ENCODE peak calls at places on chromosomes 7 and 10, in ten cellular contexts. One of them, this sample, is unnamed.

GRCh38 chr7:154832557-154833138 is 170.3 kb downstream of the PAXIP1 start:
- DNase-seq in Peyer's patch: no peak
- DNase-seq in Calu3: no peak
- DNase-seq in mesothelial cell of epicardium: no peak
- DNase-seq in AG04450: no peak
- DNase-seq in GM06990: no peak
- DNase-seq in fibroblast of lung: no peak
- DNase-seq in CD14-positive monocyte: no peak
- DNase-seq in GM13977: peak; percentile 35
- DNase-seq in fibroblast of mammary gland: no peak
- DNase-seq in this sample: no peak

GRCh38 chr10:97074256-97075145 is 111.3 kb downstream of the SLIT1 start:
- DNase-seq in mesothelial cell of epicardium: no peak
- DNase-seq in fibroblast of lung: no peak
- DNase-seq in GM06990: no peak
- DNase-seq in Calu3: no peak
- DNase-seq in Peyer's patch: no peak
- DNase-seq in fibroblast of mammary gland: no peak
- DNase-seq in CD14-positive monocyte: no peak
- DNase-seq in AG04450: no peak
- DNase-seq in GM13977: no peak
- DNase-seq in this sample: no peak

GRCh38 chr7:93948106-93948505 is 26.6 kb downstream of the GNG11 start:
- DNase-seq in fibroblast of lung: peak; percentile 26
- DNase-seq in CD14-positive monocyte: no peak
- DNase-seq in Calu3: no peak
- DNase-seq in Peyer's patch: no peak
- DNase-seq in fibroblast of mammary gland: peak; percentile 37
- DNase-seq in GM06990: no peak
- DNase-seq in GM13977: no peak
- DNase-seq in AG04450: no peak
- DNase-seq in mesothelial cell of epicardium: no peak
- DNase-seq in this sample: no peak

GRCh38 chr7:87091487-87092066 is 32.1 kb upstream of the ELAPOR2 start:
- DNase-seq in fibroblast of mammary gland: no peak
- DNase-seq in CD14-positive monocyte: no peak
- DNase-seq in fibroblast of lung: no peak
- DNase-seq in GM13977: no peak
- DNase-seq in AG04450: no peak
- DNase-seq in GM06990: no peak
- DNase-seq in Calu3: no peak
- DNase-seq in Peyer's patch: no peak
- DNase-seq in mesothelial cell of epicardium: no peak
- DNase-seq in this sample: no peak

GRCh38 chr7:81515009-81515408 is 254.8 kb downstream of the HGF start:
- DNase-seq in GM06990: no peak
- DNase-seq in Peyer's patch: no peak
- DNase-seq in Calu3: no peak
- DNase-seq in AG04450: no peak
- DNase-seq in fibroblast of mammary gland: peak; percentile 85
- DNase-seq in fibroblast of lung: peak; percentile 47
- DNase-seq in mesothelial cell of epicardium: no peak
- DNase-seq in GM13977: no peak
- DNase-seq in CD14-positive monocyte: no peak
- DNase-seq in this sample: no peak

GRCh38 chr7:123472751-123473150 is 61.6 kb downstream of the IQUB start:
- DNase-seq in fibroblast of lung: no peak
- DNase-seq in AG04450: no peak
- DNase-seq in fibroblast of mammary gland: no peak
- DNase-seq in GM06990: no peak
- DNase-seq in Peyer's patch: no peak
- DNase-seq in GM13977: no peak
- DNase-seq in CD14-positive monocyte: no peak
- DNase-seq in mesothelial cell of epicardium: no peak
- DNase-seq in Calu3: no peak
- DNase-seq in this sample: no peak

GRCh38 chr10:9596368-9596920 is 1421.2 kb upstream of the CELF2 start:
- DNase-seq in Calu3: no peak
- DNase-seq in AG04450: no peak
- DNase-seq in Peyer's patch: no peak
- DNase-seq in CD14-positive monocyte: no peak
- DNase-seq in fibroblast of lung: peak; percentile 76
- DNase-seq in GM13977: no peak
- DNase-seq in mesothelial cell of epicardium: no peak
- DNase-seq in fibroblast of mammary gland: peak; percentile 94
- DNase-seq in GM06990: no peak
- DNase-seq in this sample: no peak

GRCh38 chr7:159075563-159076238 is 69.0 kb downstream of the VIPR2 start:
- DNase-seq in GM06990: no peak
- DNase-seq in GM13977: no peak
- DNase-seq in Calu3: no peak
- DNase-seq in mesothelial cell of epicardium: no peak
- DNase-seq in AG04450: no peak
- DNase-seq in Peyer's patch: no peak
- DNase-seq in CD14-positive monocyte: no peak
- DNase-seq in fibroblast of mammary gland: no peak
- DNase-seq in fibroblast of lung: no peak
- DNase-seq in this sample: no peak

GRCh38 chr10:133439517-133440461 is 14.0 kb upstream of the SCART1 start:
- DNase-seq in CD14-positive monocyte: no peak
- DNase-seq in AG04450: no peak
- DNase-seq in GM13977: no peak
- DNase-seq in fibroblast of mammary gland: no peak
- DNase-seq in fibroblast of lung: no peak
- DNase-seq in GM06990: no peak
- DNase-seq in Peyer's patch: no peak
- DNase-seq in Calu3: no peak
- DNase-seq in mesothelial cell of epicardium: no peak
- DNase-seq in this sample: no peak

GRCh38 chr7:39624935-39625694 is 1.7 kb downstream of the RALA start:
- DNase-seq in mesothelial cell of epicardium: no peak
- DNase-seq in GM13977: no peak
- DNase-seq in fibroblast of lung: peak; percentile 89
- DNase-seq in Peyer's patch: no peak
- DNase-seq in CD14-positive monocyte: no peak
- DNase-seq in GM06990: no peak
- DNase-seq in AG04450: no peak
- DNase-seq in fibroblast of mammary gland: peak; percentile 72
- DNase-seq in Calu3: no peak
- DNase-seq in this sample: no peak

GRCh38 chr10:47361293-47361692 is 13.1 kb downstream of the RBP3 start:
- DNase-seq in fibroblast of lung: peak; percentile 39
- DNase-seq in mesothelial cell of epicardium: no peak
- DNase-seq in GM06990: no peak
- DNase-seq in GM13977: peak; percentile 58
- DNase-seq in Calu3: peak; percentile 63
- DNase-seq in AG04450: no peak
- DNase-seq in fibroblast of mammary gland: peak; percentile 35
- DNase-seq in CD14-positive monocyte: peak; percentile 47
- DNase-seq in Peyer's patch: no peak
- DNase-seq in this sample: peak; percentile 72

GRCh38 chr7:65251851-65252620 is 121.6 kb upstream of the ZNF92 start:
- DNase-seq in Peyer's patch: peak; percentile 22
- DNase-seq in mesothelial cell of epicardium: peak; percentile 67
- DNase-seq in Calu3: peak; percentile 58
- DNase-seq in fibroblast of mammary gland: peak; percentile 49
- DNase-seq in GM13977: no peak
- DNase-seq in GM06990: peak; percentile 36
- DNase-seq in AG04450: no peak
- DNase-seq in fibroblast of lung: peak; percentile 22
- DNase-seq in CD14-positive monocyte: no peak
- DNase-seq in this sample: peak; percentile 87

GRCh38 chr7:115357213-115357999 is 435.5 kb downstream of the MDFIC start:
- DNase-seq in Peyer's patch: no peak
- DNase-seq in fibroblast of lung: peak; percentile 87
- DNase-seq in GM13977: no peak
- DNase-seq in Calu3: no peak
- DNase-seq in GM06990: no peak
- DNase-seq in fibroblast of mammary gland: peak; percentile 98
- DNase-seq in AG04450: peak; percentile 79
- DNase-seq in mesothelial cell of epicardium: no peak
- DNase-seq in CD14-positive monocyte: no peak
- DNase-seq in this sample: no peak

GRCh38 chr7:100682228-100682741 is 8.7 kb downstream of the GNB2 start:
- DNase-seq in CD14-positive monocyte: no peak
- DNase-seq in Peyer's patch: no peak
- DNase-seq in GM06990: no peak
- DNase-seq in GM13977: peak; percentile 23
- DNase-seq in AG04450: no peak
- DNase-seq in Calu3: no peak
- DNase-seq in fibroblast of lung: no peak
- DNase-seq in fibroblast of mammary gland: peak; percentile 64
- DNase-seq in mesothelial cell of epicardium: no peak
- DNase-seq in this sample: no peak

GRCh38 chr10:55628260-55628701 is 732.8 kb downstream of the ZWINT start:
- DNase-seq in GM06990: no peak
- DNase-seq in fibroblast of mammary gland: no peak
- DNase-seq in AG04450: no peak
- DNase-seq in GM13977: no peak
- DNase-seq in Calu3: no peak
- DNase-seq in CD14-positive monocyte: no peak
- DNase-seq in mesothelial cell of epicardium: peak; percentile 64
- DNase-seq in Peyer's patch: no peak
- DNase-seq in fibroblast of lung: peak; percentile 12
- DNase-seq in this sample: peak; percentile 64

GRCh38 chr10:89352802-89353201 is 25.0 kb downstream of the IFIT3 start:
- DNase-seq in GM06990: no peak
- DNase-seq in Peyer's patch: no peak
- DNase-seq in AG04450: no peak
- DNase-seq in CD14-positive monocyte: no peak
- DNase-seq in Calu3: no peak
- DNase-seq in fibroblast of lung: no peak
- DNase-seq in GM13977: no peak
- DNase-seq in mesothelial cell of epicardium: no peak
- DNase-seq in fibroblast of mammary gland: no peak
- DNase-seq in this sample: no peak

DNA sequence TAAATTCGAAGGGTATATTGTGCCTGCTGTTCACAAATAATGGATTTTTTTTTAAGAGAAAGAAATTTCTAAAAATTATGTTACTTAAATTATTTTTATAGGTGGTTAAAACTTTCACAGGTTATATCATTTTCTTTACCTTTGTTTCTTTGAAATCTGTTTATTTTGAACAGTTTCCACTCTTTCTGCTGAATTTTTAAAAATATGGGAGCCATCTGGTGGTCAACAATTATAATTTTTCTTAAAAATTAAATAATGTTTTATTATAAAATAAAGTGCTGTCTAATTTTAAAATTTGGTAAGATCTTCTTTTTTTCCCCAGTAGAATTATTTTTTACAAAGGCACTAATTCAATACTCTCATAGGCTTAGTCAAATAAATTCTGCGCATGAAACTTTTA is 263.9 kb downstream of the ETV1 start:
- DNase-seq in mesothelial cell of epicardium: no peak
- DNase-seq in fibroblast of lung: peak; percentile 22
- DNase-seq in Calu3: no peak
- DNase-seq in GM06990: no peak
- DNase-seq in CD14-positive monocyte: no peak
- DNase-seq in Peyer's patch: no peak
- DNase-seq in GM13977: no peak
- DNase-seq in AG04450: no peak
- DNase-seq in fibroblast of mammary gland: peak; percentile 8
- DNase-seq in this sample: no peak
- TF ChIP-seq CTCF in mesothelial cell of epicardium: peak; percentile 55
- TF ChIP-seq CTCF in fibroblast of lung: no peak
- TF ChIP-seq CTCF in Calu3: peak; percentile 43
- TF ChIP-seq CTCF in GM06990: no peak
- TF ChIP-seq CTCF in CD14-positive monocyte: peak; percentile 10
- TF ChIP-seq CTCF in Peyer's patch: no peak
- TF ChIP-seq CTCF in GM13977: no peak
- TF ChIP-seq CTCF in AG04450: peak; percentile 10
- TF ChIP-seq CTCF in fibroblast of mammary gland: peak; percentile 22
- TF ChIP-seq CTCF in this sample: peak; percentile 12

GRCh38 chr10:103982639-103983038 is 15.7 kb downstream of the SLK start:
- DNase-seq in GM13977: no peak
- DNase-seq in Calu3: peak; percentile 21
- DNase-seq in fibroblast of lung: peak; percentile 25
- DNase-seq in AG04450: no peak
- DNase-seq in CD14-positive monocyte: no peak
- DNase-seq in GM06990: no peak
- DNase-seq in fibroblast of mammary gland: no peak
- DNase-seq in mesothelial cell of epicardium: no peak
- DNase-seq in Peyer's patch: no peak
- DNase-seq in this sample: peak; percentile 46
- TF ChIP-seq CTCF in GM13977: peak; percentile 46
- TF ChIP-seq CTCF in Calu3: no peak
- TF ChIP-seq CTCF in fibroblast of lung: no peak
- TF ChIP-seq CTCF in AG04450: peak; percentile 13
- TF ChIP-seq CTCF in CD14-positive monocyte: no peak
- TF ChIP-seq CTCF in GM06990: peak; percentile 47
- TF ChIP-seq CTCF in fibroblast of mammary gland: peak; percentile 30
- TF ChIP-seq CTCF in mesothelial cell of epicardium: no peak
- TF ChIP-seq CTCF in Peyer's patch: no peak
- TF ChIP-seq CTCF in this sample: peak; percentile 12

DNA sequence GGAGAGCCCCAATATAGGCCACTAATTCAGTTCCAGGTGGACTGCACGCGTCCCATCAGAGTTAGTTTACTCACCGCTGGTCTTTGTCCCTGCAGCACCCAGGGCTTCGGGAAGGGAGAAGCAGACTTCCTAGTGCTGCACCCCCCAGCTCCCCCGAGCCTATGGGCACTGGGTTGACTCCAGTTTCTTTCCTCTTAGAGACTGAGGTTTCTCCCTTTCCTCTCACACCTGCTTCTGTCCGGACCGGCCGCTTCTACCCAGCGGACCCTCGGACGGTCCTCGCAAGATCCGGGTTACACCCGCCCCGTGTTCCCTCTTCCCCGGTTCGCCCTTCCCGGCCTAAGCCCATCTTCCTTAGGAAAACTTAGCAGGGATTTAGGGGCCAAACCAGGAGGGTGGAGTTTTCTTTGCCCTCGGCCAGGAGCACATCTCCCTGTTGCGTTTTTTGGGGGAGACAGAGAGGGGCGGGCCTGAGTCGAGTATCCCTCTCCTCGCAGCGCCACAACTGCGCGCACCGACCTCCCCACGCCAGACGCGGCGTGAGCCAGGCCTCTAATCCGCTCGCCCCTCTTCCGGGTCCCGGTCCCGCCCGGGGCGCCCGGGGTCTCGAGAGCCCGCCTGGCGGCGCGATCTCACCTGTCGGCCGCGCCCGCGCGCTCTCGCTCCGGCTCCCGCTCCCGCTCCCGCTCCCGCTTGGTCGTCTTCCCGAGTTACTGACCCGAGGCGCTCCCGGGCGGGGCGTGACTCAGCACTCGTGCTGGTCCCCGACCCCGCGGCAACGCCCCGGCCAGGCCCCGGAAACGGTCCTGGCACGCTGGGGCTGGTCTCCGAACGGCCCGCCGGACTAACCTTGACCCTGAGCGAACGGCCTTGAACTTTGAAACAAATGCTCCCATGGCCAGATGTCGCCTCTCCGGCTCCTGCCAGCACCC is at the start of gene AIFM2:
- DNase-seq in CD14-positive monocyte: no peak
- DNase-seq in Peyer's patch: peak; percentile 35
- DNase-seq in mesothelial cell of epicardium: peak; percentile 68
- DNase-seq in fibroblast of mammary gland: peak; percentile 63
- DNase-seq in fibroblast of lung: peak; percentile 67
- DNase-seq in GM13977: peak; percentile 86
- DNase-seq in AG04450: no peak
- DNase-seq in Calu3: peak; percentile 87
- DNase-seq in GM06990: peak; percentile 80
- DNase-seq in this sample: peak; percentile 52
- TF ChIP-seq CTCF in CD14-positive monocyte: no peak
- TF ChIP-seq CTCF in Peyer's patch: no peak
- TF ChIP-seq CTCF in mesothelial cell of epicardium: no peak
- TF ChIP-seq CTCF in fibroblast of mammary gland: no peak
- TF ChIP-seq CTCF in fibroblast of lung: no peak
- TF ChIP-seq CTCF in GM13977: no peak
- TF ChIP-seq CTCF in AG04450: peak; percentile 10
- TF ChIP-seq CTCF in Calu3: no peak
- TF ChIP-seq CTCF in GM06990: no peak
- TF ChIP-seq CTCF in this sample: no peak

GRCh38 chr10:14878266-14879054 is at the start of gene SUV39H2:
- DNase-seq in CD14-positive monocyte: peak; percentile 91
- DNase-seq in Peyer's patch: peak; percentile 93
- DNase-seq in GM06990: peak; percentile 98
- DNase-seq in fibroblast of lung: peak; percentile 94
- DNase-seq in fibroblast of mammary gland: peak; percentile 89
- DNase-seq in AG04450: peak; percentile 73
- DNase-seq in GM13977: peak; percentile 100
- DNase-seq in Calu3: peak; percentile 97
- DNase-seq in mesothelial cell of epicardium: peak; percentile 97
- DNase-seq in this sample: peak; percentile 98
- TF ChIP-seq CTCF in CD14-positive monocyte: no peak
- TF ChIP-seq CTCF in Peyer's patch: no peak
- TF ChIP-seq CTCF in GM06990: no peak
- TF ChIP-seq CTCF in fibroblast of lung: no peak
- TF ChIP-seq CTCF in fibroblast of mammary gland: no peak
- TF ChIP-seq CTCF in AG04450: no peak
- TF ChIP-seq CTCF in GM13977: no peak
- TF ChIP-seq CTCF in Calu3: no peak
- TF ChIP-seq CTCF in mesothelial cell of epicardium: no peak
- TF ChIP-seq CTCF in this sample: no peak

This sample was measured in glutamatergic neuron.